ENCODE peak calls at places on chromosomes 4 and X, in four cellular contexts. W is K562, K is aorta, U is IMR-90. N is an unnamed sample.
A peak's percentile ranks its signal among the peaks of the same experiment; 100 is the strongest.

GRCh38 chrX:22126311-22126710 is 94.2 kb downstream of the PHEX start:
- DNase-seq in K (no peak), U (peak; percentile 27), W (no peak), N (no peak)

GRCh38 chr4:113845138-113845537 is 83.6 kb upstream of the CAMK2D start:
- DNase-seq in U (no peak), K (no peak), W (no peak), N (no peak)

GRCh38 chr4:8771666-8772065 is 100.0 kb downstream of the HMX1 start:
- DNase-seq in W (no peak), K (peak; percentile 18), U (no peak), N (no peak)

GRCh38 chrX:78514852-78515251 is 144.3 kb downstream of the RTL3 start:
- DNase-seq in W (no peak), U (no peak), K (no peak), N (no peak)

GRCh38 chr4:140153744-140154571 is at the start of gene MAML3:
- DNase-seq in U (peak; percentile 96), W (peak; percentile 90), K (peak; percentile 96), N (peak; percentile 89)

GRCh38 chr4:69095301-69095731 is 958 bp upstream of the UGT2B7 start:
- DNase-seq in W (no peak), K (no peak), U (peak; percentile 92), N (no peak)

GRCh38 chr4:184420402-184420801 is 53.9 kb downstream of the IRF2 start:
- DNase-seq in U (no peak), W (no peak), K (no peak), N (no peak)

GRCh38 chr4:186159613-186160012 is 31.8 kb upstream of the CYP4V2 start:
- DNase-seq in W (no peak), U (no peak), K (no peak), N (no peak)

GRCh38 chr4:152224872-152225420 is 310.9 kb downstream of the FBXW7 start:
- DNase-seq in W (no peak), K (no peak), U (no peak), N (no peak)

GRCh38 chr4:20043992-20044391 is 207.7 kb upstream of the SLIT2 start:
- DNase-seq in W (no peak), U (no peak), K (no peak), N (no peak)

GRCh38 chr4:126701756-126702155 is 931.0 kb upstream of the INTU start:
- DNase-seq in K (peak; percentile 41), U (peak; percentile 81), W (no peak), N (no peak)

GRCh38 chr4:125432078-125432477 is 117.3 kb downstream of the FAT4 start:
- DNase-seq in K (no peak), U (peak; percentile 20), W (peak; percentile 1), N (no peak)

GRCh38 chr4:37780444-37781133 is 45.9 kb upstream of the PGM2 start:
- DNase-seq in K (peak; percentile 48), U (no peak), W (no peak), N (peak; percentile 75)

GRCh38 chrX:97050413-97050812 is 166.7 kb downstream of the RPA4 start:
- DNase-seq in W (no peak), U (peak; percentile 38), K (no peak), N (no peak)

GRCh38 chrX:19392078-19392477 is 48.4 kb downstream of the PDHA1 start:
- DNase-seq in K (no peak), U (no peak), W (peak; percentile 22), N (no peak)

GRCh38 chr4:111943796-111944203 is 201.5 kb upstream of the FAM241A start:
- DNase-seq in W (peak; percentile 3), K (no peak), U (no peak), N (no peak)

GRCh38 chr4:173418636-173419035 is 19.7 kb upstream of the SCRG1 start:
- DNase-seq in U (no peak), W (no peak), K (no peak), N (no peak)

GRCh38 chrX:3549442-3549875 is 164.0 kb downstream of the PRKX start:
- DNase-seq in K (no peak), U (peak; percentile 48), W (no peak), N (no peak)

GRCh38 chr4:19214591-19214990 is 1037.1 kb upstream of the SLIT2 start:
- DNase-seq in U (peak; percentile 10), K (no peak), W (no peak), N (no peak)

GRCh38 chrX:68894513-68895338 is 65.9 kb downstream of the EFNB1 start:
- DNase-seq in U (peak; percentile 18), K (peak; percentile 83), W (peak; percentile 36), N (peak; percentile 16)

GRCh38 chr4:77095101-77095826 is 19.5 kb upstream of the CCNI start:
- DNase-seq in K (peak; percentile 85), U (peak; percentile 31), W (peak; percentile 69), N (peak; percentile 67)

GRCh38 chr4:156638925-156639605 is 332.5 kb downstream of the PDGFC start:
- DNase-seq in K (peak; percentile 38), W (no peak), U (peak; percentile 69), N (no peak)

GRCh38 chr4:186881521-186882220 is 158.0 kb upstream of the FAT1 start:
- DNase-seq in K (no peak), U (peak; percentile 67), W (no peak), N (no peak)

GRCh38 chrX:38260231-38260630 is 39.6 kb upstream of the SRPX start:
- DNase-seq in K (no peak), W (peak; percentile 31), U (peak; percentile 11), N (no peak)

GRCh38 chrX:103249805-103250204 is 5.2 kb downstream of the TCEAL8 start:
- DNase-seq in W (no peak), U (no peak), K (no peak), N (no peak)

GRCh38 chrX:112901821-112902732 is 61.4 kb upstream of the AMOT start:
- DNase-seq in U (no peak), W (no peak), K (no peak), N (no peak)

GRCh38 chrX:41824551-41824950 is 98.8 kb downstream of the CASK start:
- DNase-seq in K (no peak), U (peak; percentile 71), W (no peak), N (no peak)

GRCh38 chrX:10414872-10415703 is 205.3 kb downstream of the MID1 start:
- DNase-seq in U (peak; percentile 43), W (no peak), K (no peak), N (no peak)

DNA sequence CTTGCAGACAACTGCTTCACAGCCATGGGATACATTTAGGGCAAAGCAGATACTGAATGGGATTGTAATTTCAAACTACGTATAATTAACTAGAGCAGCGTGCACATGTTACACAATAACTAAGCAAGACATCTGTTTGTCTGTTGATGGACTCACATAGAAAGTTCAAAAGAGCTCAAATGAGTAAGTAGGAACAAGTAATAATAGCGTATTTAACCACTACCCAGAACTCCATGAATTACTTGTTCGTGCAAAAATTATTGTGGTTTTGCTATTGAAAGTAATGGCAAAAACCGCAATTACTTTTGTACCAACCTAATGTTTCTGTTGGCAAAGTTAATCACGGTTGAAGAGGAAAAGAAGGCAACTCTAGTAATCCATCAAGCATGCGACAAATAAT is 825.4 kb downstream of the PCDH18 start:
- DNase-seq in U (no peak), W (no peak), K (no peak), N (no peak)
- H3K27ac ChIP-seq in U (no peak overlapping the region), W (no peak overlapping the region), K (no peak overlapping the region), N (no peak overlapping the region)

GRCh38 chr4:102180080-102180479 is 165.2 kb downstream of the SLC39A8 start:
- DNase-seq in U (no peak), K (no peak), W (no peak), N (no peak)
- H3K27ac ChIP-seq in U (no peak overlapping the region), K (no peak overlapping the region), W (no peak overlapping the region), N (no peak overlapping the region)

DNA sequence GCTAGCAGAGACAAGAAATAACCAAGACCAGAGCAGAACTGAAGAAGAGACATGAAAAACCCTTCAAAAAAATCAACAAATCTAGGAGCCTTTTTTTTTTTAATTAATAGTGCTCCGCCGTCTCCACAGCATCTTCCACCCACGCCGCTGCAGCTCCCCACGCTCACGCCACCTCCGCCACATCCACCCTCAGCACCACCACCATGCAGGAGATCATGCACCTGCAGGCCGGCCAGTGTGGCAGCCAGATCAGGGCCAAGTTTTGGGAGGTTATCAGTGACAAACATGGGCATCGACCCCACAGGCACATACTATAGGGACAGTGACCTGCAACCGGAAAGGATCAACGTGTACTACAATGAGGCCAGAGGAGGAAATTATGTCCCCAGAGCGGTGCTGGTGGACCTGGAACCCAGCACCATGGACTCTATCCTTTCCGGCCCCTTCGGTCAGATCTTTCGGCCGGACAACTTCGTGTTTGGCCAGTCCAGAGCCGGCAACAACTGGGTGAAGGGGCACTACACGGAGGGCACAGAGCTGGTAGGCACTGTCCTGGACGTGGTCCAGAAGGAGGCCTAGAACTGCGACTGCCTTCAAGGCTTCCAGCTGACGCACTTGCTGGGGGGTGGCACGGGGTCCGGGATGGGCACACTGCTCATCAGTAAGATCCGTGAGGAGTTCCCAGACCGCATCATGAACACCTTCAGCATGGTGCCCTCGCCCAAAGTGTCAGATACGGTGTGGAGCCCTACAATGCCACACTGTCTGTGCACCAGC is 171.2 kb downstream of the THOC2 start:
- DNase-seq in W (no peak), U (no peak), K (no peak), N (no peak)
- H3K27ac ChIP-seq in W (no peak overlapping the region), U (no peak overlapping the region), K (no peak overlapping the region), N (no peak overlapping the region)

GRCh38 chrX:136931661-136932060 is 51.1 kb upstream of the RBMX start:
- DNase-seq in K (no peak), U (no peak), W (no peak), N (no peak)

GRCh38 chrX:136936183-136936549 is 55.6 kb upstream of the RBMX start:
- DNase-seq in K (no peak), W (no peak), U (peak; percentile 9), N (no peak)

DNA sequence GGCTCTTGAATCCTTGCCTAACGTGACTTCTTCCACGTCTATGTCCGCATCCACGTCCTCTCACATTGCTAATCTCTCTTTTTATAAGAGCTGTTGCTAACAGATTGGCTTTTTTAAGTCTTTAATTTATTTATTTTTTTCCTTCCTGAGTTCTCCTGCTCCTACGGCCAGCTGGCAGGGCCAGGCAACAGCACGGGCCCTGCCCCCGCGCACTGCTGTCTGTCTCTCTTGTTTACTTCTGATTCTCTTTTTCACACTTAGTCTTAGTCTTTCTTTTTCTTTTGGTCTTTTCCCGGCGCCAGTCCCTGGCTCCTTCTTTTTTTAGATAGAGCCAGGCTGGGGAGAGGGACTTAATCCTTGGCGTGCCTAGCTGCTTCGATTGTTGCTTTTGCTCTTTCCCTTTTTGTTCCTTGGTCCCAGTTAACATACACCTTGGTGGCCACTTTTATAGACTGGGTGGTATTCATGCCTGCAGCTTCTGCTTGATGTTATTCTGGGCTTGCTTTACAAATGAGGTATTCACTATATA is 53.2 kb upstream of the RBMX start:
- DNase-seq in U (no peak), K (no peak), W (no peak), N (no peak)
- H3K27ac ChIP-seq in U (no peak overlapping the region), K (no peak overlapping the region), W (no peak overlapping the region), N (no peak overlapping the region)